ENCODE peak calls at places on chromosomes 11 and 22, in five cellular contexts. F, P, O, L and Z are unnamed samples.

GRCh38 chr22:23704829-23705228 is 14.0 kb downstream of the RGL4 start:
- ATAC-seq in O (no peak), F (no peak), P (no peak), L (peak; percentile 47), Z (no peak)

GRCh38 chr22:44710474-44711235 is 8.7 kb downstream of the PRR5 start:
- ATAC-seq in F (no peak), P (peak; percentile 77), L (peak; percentile 81), O (no peak), Z (no peak)

GRCh38 chr11:84687433-84687832 is 939.7 kb downstream of the DLG2 start:
- ATAC-seq in F (no peak), P (no peak), L (no peak), O (no peak), Z (no peak)

GRCh38 chr11:64078294-64078693 is 42.6 kb downstream of the FLRT1 start:
- ATAC-seq in L (no peak), P (no peak), F (peak; percentile 60), O (peak; percentile 48), Z (no peak)

GRCh38 chr11:95469268-95469667 is 238.3 kb upstream of the SESN3 start:
- ATAC-seq in F (no peak), L (no peak), P (no peak), O (no peak), Z (no peak)

GRCh38 chr22:40019100-40019499 is 24.3 kb downstream of the FAM83F start:
- ATAC-seq in P (no peak), L (no peak), O (no peak), F (no peak), Z (no peak)

GRCh38 chr11:21567628-21568290 is 625.1 kb upstream of the ANO5 start:
- ATAC-seq in L (no peak), O (no peak), F (no peak), P (peak; percentile 95), Z (no peak)

GRCh38 chr22:39290724-39291161 is 28.7 kb downstream of the RPL3 start:
- ATAC-seq in P (peak; percentile 26), L (no peak), O (peak; percentile 84), F (peak; percentile 88), Z (peak; percentile 53)

GRCh38 chr22:19429950-19430889 is 1.3 kb downstream of the HIRA start:
- ATAC-seq in F (no peak), O (no peak), L (no peak), P (no peak), Z (no peak)

GRCh38 chr11:72411623-72412532 is 22.5 kb downstream of the CLPB start:
- ATAC-seq in P (peak; percentile 48), L (peak; percentile 42), O (peak; percentile 63), F (peak; percentile 61), Z (peak; percentile 58)

GRCh38 chr11:15194671-15195415 is 80.1 kb downstream of the INSC start:
- ATAC-seq in F (no peak), P (peak; percentile 60), O (no peak), L (no peak), Z (no peak)

GRCh38 chr22:43272869-43273318 is 70.3 kb downstream of the SCUBE1 start:
- ATAC-seq in L (no peak), O (peak; percentile 90), P (no peak), F (peak; percentile 31), Z (no peak)

GRCh38 chr22:35567794-35568193 is 27.2 kb downstream of the RASD2 start:
- ATAC-seq in O (peak; percentile 31), L (no peak), F (peak; percentile 50), P (no peak), Z (no peak)

GRCh38 chr11:92349478-92350156 is 125.0 kb downstream of the FAT3 start:
- ATAC-seq in F (no peak), P (no peak), O (no peak), L (no peak), Z (no peak)

GRCh38 chr22:42754658-42755057 is 34.0 kb upstream of the A4GALT start:
- ATAC-seq in L (no peak), O (peak; percentile 19), F (peak; percentile 30), P (no peak), Z (peak; percentile 35)

GRCh38 chr11:35313066-35313765 is 106.1 kb downstream of the SLC1A2 start:
- ATAC-seq in O (peak; percentile 46), P (peak; percentile 48), F (peak; percentile 54), L (no peak), Z (no peak)

GRCh38 chr11:61551630-61552029 is 29.2 kb downstream of the SYT7 start:
- ATAC-seq in P (no peak), L (no peak), O (peak; percentile 86), F (peak; percentile 88), Z (no peak)

GRCh38 chr22:41739576-41739975 is 40.3 kb downstream of the MEI1 start:
- ATAC-seq in P (no peak), O (no peak), L (no peak), F (no peak), Z (no peak)

GRCh38 chr11:128776088-128776433 is 82.2 kb downstream of the FLI1 start:
- ATAC-seq in P (peak; percentile 16), L (peak; percentile 52), F (no peak), O (no peak), Z (no peak)

GRCh38 chr11:78417175-78417887 is at the start of gene GAB2:
- ATAC-seq in P (peak; percentile 51), L (peak; percentile 41), O (no peak), F (no peak), Z (no peak)

GRCh38 chr11:67548555-67549110 is 25.4 kb upstream of the CABP2 start:
- ATAC-seq in L (no peak), F (no peak), P (no peak), O (no peak), Z (no peak)